ENCODE peak calls at places on chromosomes 7 and 10, in four cellular contexts. K is heart left ventricle, U is MCF 10A, W is retina. R is an unnamed sample.

GRCh38 chr10:78782441-78782840 is 286.3 kb upstream of the ZMIZ1 start:
- DNase-seq in K (no peak), U (no peak), W (no peak), R (no peak)

GRCh38 chr10:123636598-123637325 is 29.4 kb upstream of the GPR26 start:
- DNase-seq in K (no peak), U (peak; percentile 17), W (no peak), R (no peak)

GRCh38 chr10:75403144-75404022 is 1.8 kb upstream of the ZNF503 start:
- DNase-seq in K (peak; percentile 54), U (peak; percentile 18), W (peak; percentile 80), R (peak; percentile 62)

GRCh38 chr7:77651544-77652162 is 44.6 kb upstream of the RSBN1L start:
- DNase-seq in K (no peak), U (peak; percentile 61), W (peak; percentile 37), R (peak; percentile 36)

GRCh38 chr10:114547466-114547865 is 110.6 kb downstream of the ABLIM1 start:
- DNase-seq in K (no peak), U (no peak), W (peak; percentile 23), R (no peak)

GRCh38 chr7:158369290-158369689 is 218.3 kb downstream of the PTPRN2 start:
- DNase-seq in K (no peak), U (no peak), W (no peak), R (no peak)

GRCh38 chr7:71497233-71497946 is 365.4 kb downstream of the GALNT17 start:
- DNase-seq in K (peak; percentile 36), U (no peak), W (no peak), R (no peak)

GRCh38 chr10:74544106-74544505 is 282.3 kb upstream of the KAT6B start:
- DNase-seq in K (no peak), U (no peak), W (no peak), R (no peak)

GRCh38 chr7:101466871-101467270 is 104.2 kb downstream of the COL26A1 start:
- DNase-seq in K (no peak), U (no peak), W (no peak), R (no peak)

GRCh38 chr7:105794741-105795729 is 81.4 kb downstream of the ATXN7L1 start:
- DNase-seq in K (peak; percentile 56), U (no peak), W (no peak), R (no peak)

GRCh38 chr10:44935201-44935960 is 24.2 kb upstream of the RASSF4 start:
- DNase-seq in K (peak; percentile 81), U (peak; percentile 36), W (peak; percentile 60), R (no peak)

GRCh38 chr7:96135241-96135640 is 186.7 kb downstream of the SLC25A13 start:
- DNase-seq in K (no peak), U (peak; percentile 82), W (no peak), R (no peak)

GRCh38 chr10:475709-476457 is 213.6 kb downstream of the DIP2C start:
- DNase-seq in K (no peak), U (no peak), W (no peak), R (no peak)

GRCh38 chr7:104240400-104240799 is 32.6 kb upstream of the ORC5 start:
- DNase-seq in K (no peak), U (no peak), W (peak; percentile 67), R (no peak)

GRCh38 chr10:15485684-15486316 is 114.7 kb upstream of the FAM171A1 start:
- DNase-seq in K (peak; percentile 37), U (peak; percentile 16), W (no peak), R (no peak)

GRCh38 chr10:63505562-63505961 is 15.6 kb upstream of the REEP3 start:
- DNase-seq in K (no peak), U (no peak), W (no peak), R (no peak)

GRCh38 chr7:97971120-97971989 is 18.6 kb downstream of the OCM2 start:
- DNase-seq in K (no peak), U (peak; percentile 38), W (peak; percentile 2), R (peak; percentile 26)

GRCh38 chr7:19079066-19079465 is 38.4 kb downstream of the TWIST1 start:
- DNase-seq in K (no peak), U (peak; percentile 75), W (no peak), R (no peak)

GRCh38 chr7:150997817-150998216 is 7.0 kb downstream of the NOS3 start:
- DNase-seq in K (no peak), U (no peak), W (no peak), R (no peak)

GRCh38 chr10:13891542-13892431 is 305.0 kb downstream of the PRPF18 start:
- DNase-seq in K (peak; percentile 35), U (no peak), W (peak; percentile 75), R (peak; percentile 40)

GRCh38 chr7:149680316-149681025 is 92.9 kb downstream of the ZNF467 start:
- DNase-seq in K (no peak), U (no peak), W (no peak), R (no peak)

GRCh38 chr10:2908851-2909630 is 158.3 kb upstream of the PFKP start:
- DNase-seq in K (no peak), U (no peak), W (no peak), R (no peak)

GRCh38 chr7:30526163-30526562 is 21.5 kb upstream of the GGCT start:
- DNase-seq in K (no peak), U (no peak), W (no peak), R (no peak)

GRCh38 chr10:19676063-19676462 is 140.2 kb upstream of the PLXDC2 start:
- DNase-seq in K (no peak), U (no peak), W (no peak), R (no peak)

GRCh38 chr10:7303067-7303629 is 107.7 kb downstream of the SFMBT2 start:
- DNase-seq in K (no peak), U (no peak), W (no peak), R (no peak)

GRCh38 chr10:99532194-99532593 is 548 bp upstream of the NKX2-3 start:
- DNase-seq in K (no peak), U (no peak), W (no peak), R (no peak)

GRCh38 chr10:36375107-36375506 is 733.0 kb upstream of the FZD8 start:
- DNase-seq in K (no peak), U (no peak), W (no peak), R (no peak)

R was measured in SK-N-DZ.